ENCODE peak calls at places on chromosomes 13 and 19, in eight cellular contexts. N, H, T, U, J, X, M and A are unnamed samples.

GRCh38 chr19:41993612-41994483 is at the start of gene ATP1A3:
- DNase-seq in N (peak), H (peak), T (peak), U (peak), J (peak), X (peak), M (no peak), A (peak)

GRCh38 chr13:28495586-28496564 is 947 bp upstream of the FLT1 start:
- DNase-seq in N (no peak), H (no peak), T (no peak), U (no peak), J (no peak), X (peak), M (no peak), A (no peak)

GRCh38 chr13:41296879-41297646 is 14.0 kb upstream of the NAA16 start:
- DNase-seq in N (no peak), H (no peak), T (no peak), U (no peak), J (no peak), X (no peak), M (no peak), A (no peak)

GRCh38 chr13:110250258-110250891 is 56.6 kb downstream of the COL4A1 start:
- DNase-seq in N (no peak), H (no peak), T (no peak), U (no peak), J (peak), X (no peak), M (peak), A (no peak)

GRCh38 chr13:69324109-69324886 is 783.3 kb upstream of the ATXN8OS start:
- DNase-seq in N (no peak), H (no peak), T (peak), U (no peak), J (no peak), X (peak), M (no peak), A (peak)

GRCh38 chr19:23718802-23719201 is 31.8 kb upstream of the ZNF675 start:
- DNase-seq in N (no peak), H (no peak), T (no peak), U (no peak), J (no peak), X (no peak), M (no peak), A (no peak)

GRCh38 chr19:15615526-15615925 is 508 bp downstream of the CYP4F8 start:
- DNase-seq in N (no peak), H (no peak), T (no peak), U (no peak), J (no peak), X (no peak), M (no peak), A (no peak)

GRCh38 chr13:51590966-51591627 is 6.8 kb downstream of the WDFY2 start:
- DNase-seq in N (peak), H (peak), T (peak), U (no peak), J (peak), X (peak), M (peak), A (peak)

GRCh38 chr13:27578121-27579030 is 42.0 kb downstream of the LNX2 start:
- DNase-seq in N (no peak), H (no peak), T (peak), U (no peak), J (no peak), X (no peak), M (no peak), A (no peak)

GRCh38 chr19:33438016-33438671 is 64.6 kb downstream of the CEBPG start:
- DNase-seq in N (no peak), H (peak), T (no peak), U (no peak), J (peak), X (no peak), M (peak), A (no peak)

GRCh38 chr13:24906268-24906667 is 142.3 kb downstream of the RNF17 start:
- DNase-seq in N (no peak), H (no peak), T (no peak), U (no peak), J (no peak), X (peak), M (no peak), A (no peak)

GRCh38 chr19:50693064-50693975 is 26.3 kb downstream of the SHANK1 start:
- DNase-seq in N (no peak), H (no peak), T (no peak), U (no peak), J (no peak), X (no peak), M (no peak), A (no peak)

GRCh38 chr13:112790735-112791641 is 101.2 kb downstream of the ATP11A start:
- DNase-seq in N (no peak), H (no peak), T (no peak), U (no peak), J (no peak), X (no peak), M (no peak), A (no peak)

GRCh38 chr13:109989155-109989554 is 202.8 kb upstream of the IRS2 start:
- DNase-seq in N (no peak), H (peak), T (no peak), U (no peak), J (no peak), X (no peak), M (no peak), A (no peak)

GRCh38 chr19:39390460-39390758 is 497 bp downstream of the PAF1 start:
- DNase-seq in N (peak), H (no peak), T (no peak), U (peak), J (peak), X (no peak), M (peak), A (no peak)

GRCh38 chr13:55577082-55577846 is 1563.5 kb upstream of the PRR20A start:
- DNase-seq in N (no peak), H (no peak), T (no peak), U (no peak), J (no peak), X (no peak), M (no peak), A (no peak)

GRCh38 chr13:113152894-113153809 is 5.3 kb upstream of the PROZ start:
- DNase-seq in N (peak), H (no peak), T (peak), U (peak), J (peak), X (peak), M (peak), A (peak)

GRCh38 chr19:43759515-43759914 is 4.8 kb upstream of the SMG9 start:
- DNase-seq in N (no peak), H (peak), T (peak), U (no peak), J (no peak), X (no peak), M (no peak), A (no peak)

DNA sequence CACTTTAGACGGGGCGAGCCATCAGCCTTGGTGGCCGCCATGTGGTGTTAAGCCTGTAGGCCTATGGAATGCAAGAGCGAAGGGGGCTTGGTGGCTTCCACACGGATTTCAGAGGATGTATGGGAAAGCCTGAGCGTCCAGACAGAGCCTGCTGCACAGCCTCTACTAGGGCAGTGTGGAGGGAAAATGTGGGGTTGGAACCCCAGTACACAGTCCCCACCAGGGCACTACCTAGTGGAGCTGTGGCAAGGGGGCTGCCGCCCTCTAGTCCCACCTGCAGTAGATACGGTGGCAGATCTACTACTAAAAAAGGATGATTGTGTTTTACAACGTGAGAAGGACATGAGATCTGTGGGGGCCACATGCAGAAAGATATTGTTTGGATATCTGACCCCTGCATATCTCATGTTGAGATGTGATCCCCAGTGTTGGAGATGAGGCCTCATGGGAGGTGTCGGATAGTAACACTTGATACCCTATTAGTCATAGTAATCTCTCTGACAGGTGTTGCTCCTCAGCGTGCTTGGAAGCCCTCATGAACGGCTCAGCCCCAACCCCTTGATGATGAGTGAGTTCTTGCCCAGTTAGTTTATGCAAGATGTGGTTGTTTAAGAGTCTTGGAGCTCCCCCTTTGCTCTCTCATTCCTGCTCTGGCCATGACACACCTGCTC is 45.6 kb downstream of the LHFPL6 start:
- DNase-seq in N (no peak), H (no peak), T (no peak), U (no peak), J (no peak), X (no peak), M (no peak), A (no peak)
- TF ChIP-seq POLR2A in N (no peak), H (no peak), T (no peak), U (no peak), J (no peak), X (no peak), M (no peak), A (no peak)

DNA sequence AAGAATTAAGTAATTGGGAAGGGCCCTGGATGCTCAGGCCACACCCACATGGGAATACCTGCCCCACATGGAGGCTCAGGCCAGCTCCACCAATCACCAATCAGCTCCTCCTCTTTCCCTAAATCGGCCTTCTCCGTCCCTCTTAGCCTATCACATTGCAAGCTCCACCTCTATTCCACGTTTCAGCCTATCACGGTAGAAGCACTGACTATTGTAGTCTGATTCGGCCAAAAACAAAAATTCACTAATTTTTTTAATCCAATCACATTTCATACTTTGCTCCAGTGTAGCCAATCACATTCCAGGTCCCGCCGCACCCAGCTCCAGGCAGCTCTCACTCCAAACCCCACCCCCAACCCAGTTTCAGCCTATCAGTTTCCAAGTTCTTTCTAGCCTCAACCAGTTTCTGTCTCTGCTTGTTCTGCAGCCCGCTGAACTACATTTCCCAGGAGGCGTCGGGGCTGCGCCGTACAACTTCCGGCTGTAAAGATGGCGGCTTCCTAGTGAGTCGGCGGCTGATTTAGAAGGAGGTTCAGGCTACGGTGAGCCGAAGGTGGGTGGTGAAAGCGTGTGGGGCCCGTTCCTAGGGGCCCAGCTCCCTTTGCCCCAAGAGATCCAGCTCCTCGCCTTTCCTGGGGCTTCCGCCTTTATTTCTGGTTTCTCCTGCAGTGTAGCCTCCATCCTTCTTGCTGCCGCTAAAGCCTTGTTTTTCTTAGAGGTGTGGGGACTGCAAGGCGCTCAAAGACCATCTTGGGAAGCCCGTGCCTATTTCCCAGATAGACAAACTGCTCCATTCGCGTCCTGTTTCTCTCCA is at the start of gene BABAM1:
- DNase-seq in N (peak), H (peak), T (peak), U (peak), J (peak), X (peak), M (peak), A (peak)
- TF ChIP-seq POLR2A in N (peak), H (peak), T (peak), U (peak), J (no peak), X (peak), M (peak), A (peak)

GRCh38 chr19:36113895-36114762 is 546 bp downstream of the POLR2I start:
- DNase-seq in N (peak), H (no peak), T (peak), U (peak), J (peak), X (no peak), M (peak), A (peak)
- TF ChIP-seq POLR2A in N (no peak), H (no peak), T (no peak), U (no peak), J (no peak), X (no peak), M (no peak), A (no peak)

GRCh38 chr19:55385749-55386514 is at the start of gene RPL28:
- DNase-seq in N (peak), H (peak), T (peak), U (peak), J (peak), X (peak), M (peak), A (peak)

GRCh38 chr19:55390461-55390880 is 4.7 kb downstream of the RPL28 start:
- DNase-seq in N (no peak), H (no peak), T (no peak), U (no peak), J (no peak), X (no peak), M (no peak), A (no peak)

GRCh38 chr19:55389386-55390317 is 3.9 kb downstream of the RPL28 start:
- DNase-seq in N (no peak), H (no peak), T (no peak), U (no peak), J (no peak), X (no peak), M (no peak), A (no peak)

GRCh38 chr19:55386515-55386947 is 799 bp downstream of the RPL28 start:
- DNase-seq in N (no peak), H (no peak), T (no peak), U (no peak), J (no peak), X (no peak), M (no peak), A (no peak)

GRCh38 chr19:55387736-55388497 is 2.2 kb downstream of the RPL28 start:
- DNase-seq in N (no peak), H (no peak), T (no peak), U (no peak), J (no peak), X (no peak), M (no peak), A (no peak)
- TF ChIP-seq POLR2A in N (no peak), H (peak), T (no peak), U (no peak), J (no peak), X (no peak), M (no peak), A (no peak)

GRCh38 chr13:49444517-49445395 is 682 bp downstream of the SETDB2 start:
- DNase-seq in N (no peak), H (no peak), T (peak), U (peak), J (peak), X (peak), M (no peak), A (peak)
- TF ChIP-seq POLR2A in N (peak), H (no peak), T (no peak), U (peak), J (no peak), X (peak), M (peak), A (peak)

GRCh38 chr19:14434157-14434501 is 1.0 kb downstream of the PKN1 start:
- DNase-seq in N (peak), H (no peak), T (no peak), U (no peak), J (peak), X (no peak), M (no peak), A (no peak)

GRCh38 chr19:14434543-14435319 is 1.6 kb downstream of the PKN1 start:
- DNase-seq in N (peak), H (peak), T (peak), U (peak), J (peak), X (peak), M (peak), A (peak)

GRCh38 chr19:14435320-14436050 is 2.4 kb downstream of the PKN1 start:
- DNase-seq in N (no peak), H (no peak), T (no peak), U (no peak), J (no peak), X (no peak), M (no peak), A (no peak)

GRCh38 chr19:14432817-14433453 is at the start of gene PKN1:
- DNase-seq in N (peak), H (no peak), T (peak), U (peak), J (peak), X (peak), M (no peak), A (peak)

GRCh38 chr19:14433454-14434156 is 499 bp downstream of the PKN1 start:
- DNase-seq in N (peak), H (no peak), T (no peak), U (peak), J (peak), X (no peak), M (no peak), A (peak)
- TF ChIP-seq POLR2A in N (no peak), H (no peak), T (no peak), U (no peak), J (no peak), X (no peak), M (no peak), A (no peak)